ENCODE peak calls at places on chromosomes 2 and 18, in ten cellular contexts. Y is EH; K is tibial artery; H is NCI-H524; V is substantia nigra; R is MM.1S; E is T-helper 9 cell; Z is HepG2; C is A172; P is effector CD4-positive, alpha-beta T cell. L is an unnamed sample.

GRCh38 chr2:219428469-219428868 is 6.2 kb upstream of the SPEG start:
- DNase-seq in C (no peak), R (no peak), P (no peak), H (no peak), V (no peak), E (no peak), Y (peak), Z (no peak), K (no peak), L (no peak)

GRCh38 chr2:239856620-239857285 is 168.4 kb downstream of the NDUFA10 start:
- DNase-seq in Z (no peak), C (no peak), K (no peak), H (no peak), V (no peak), P (no peak), E (no peak), Y (no peak), R (no peak), L (no peak)

GRCh38 chr18:33560686-33561370 is 17.2 kb upstream of the ASXL3 start:
- DNase-seq in E (no peak), V (no peak), K (no peak), P (no peak), Y (no peak), Z (peak), H (peak), R (peak), C (peak), L (no peak)

GRCh38 chr2:112547333-112547732 is 5.1 kb downstream of the POLR1B start:
- DNase-seq in V (no peak), Y (peak), C (no peak), R (no peak), E (no peak), Z (peak), P (no peak), H (no peak), K (no peak), L (no peak)

GRCh38 chr18:71799016-71799673 is 745.0 kb downstream of the CBLN2 start:
- DNase-seq in E (no peak), V (no peak), H (no peak), C (no peak), K (no peak), R (no peak), P (no peak), Z (no peak), Y (no peak), L (no peak)

GRCh38 chr2:667332-668000 is 9.7 kb downstream of the TMEM18 start:
- DNase-seq in V (no peak), P (no peak), E (no peak), K (no peak), R (no peak), Y (peak), Z (peak), H (peak), C (peak), L (peak)

GRCh38 chr2:166343467-166343866 is 32.3 kb downstream of the SCN9A start:
- DNase-seq in H (peak), K (no peak), V (no peak), C (no peak), Z (no peak), Y (no peak), R (no peak), P (no peak), E (no peak), L (no peak)

GRCh38 chr2:38432827-38433606 is 55.9 kb upstream of the ATL2 start:
- DNase-seq in Z (peak), C (no peak), R (no peak), H (no peak), P (no peak), Y (no peak), E (no peak), K (peak), V (no peak), L (no peak)